ENCODE peak calls at places on chromosomes 5 and 9, in six cellular contexts. R is natural killer cell treated with Interleukin-12 subunit alpha and Interleukin-12 subunit beta and Interleukin-15 and Interleukin-18, amount 100 ng/mL, for 72 hours; B is lower leg skin; F is T-cell; Q is COR-L47; Y is bronchial epithelial cell. S is an unnamed sample.

GRCh38 chr5:43396762-43397304 is 15.4 kb downstream of the CCL28 start:
- DNase-seq in F (peak), B (peak), Y (peak), Q (no peak), R (peak), S (peak)

GRCh38 chr5:78268361-78268760 is 26.1 kb downstream of the AP3B1 start:
- DNase-seq in Q (no peak), R (no peak), Y (no peak), B (no peak), F (no peak), S (no peak)

GRCh38 chr9:37309136-37309535 is 113.4 kb upstream of the GRHPR start:
- DNase-seq in R (no peak), Q (peak), B (no peak), F (no peak), Y (no peak), S (no peak)

GRCh38 chr9:37239224-37239859 is 119.0 kb downstream of the ZCCHC7 start:
- DNase-seq in R (no peak), Y (no peak), F (no peak), Q (peak), B (no peak), S (no peak)

GRCh38 chr9:123329329-123329955 is 26.6 kb upstream of the CRB2 start:
- DNase-seq in R (no peak), Y (peak), F (no peak), Q (no peak), B (no peak), S (no peak)

GRCh38 chr5:2685651-2686050 is 65.8 kb downstream of the IRX2 start:
- DNase-seq in Q (no peak), R (no peak), B (no peak), F (no peak), Y (peak), S (no peak)

GRCh38 chr9:72203205-72203803 is 54.1 kb downstream of the GDA start:
- DNase-seq in Y (peak), Q (peak), R (no peak), B (no peak), F (no peak), S (no peak)

GRCh38 chr5:151492729-151493128 is 45.3 kb downstream of the SLC36A1 start:
- DNase-seq in Y (peak), F (no peak), B (no peak), Q (no peak), R (no peak), S (no peak)

GRCh38 chr5:991472-992267 is 16.9 kb upstream of the NKD2 start:
- DNase-seq in B (no peak), Y (no peak), R (no peak), F (no peak), Q (no peak), S (no peak)

GRCh38 chr5:91978221-91978882 is 595.2 kb upstream of the ARRDC3 start:
- DNase-seq in F (no peak), B (no peak), R (no peak), Y (no peak), Q (peak), S (no peak)

GRCh38 chr9:72509635-72510034 is 11.8 kb upstream of the TMC1 start:
- DNase-seq in F (no peak), Q (no peak), Y (peak), B (no peak), R (no peak), S (no peak)

GRCh38 chr5:68331202-68332108 is 115.9 kb downstream of the PIK3R1 start:
- DNase-seq in F (no peak), Q (no peak), R (no peak), B (no peak), Y (peak), S (no peak)

GRCh38 chr9:76704601-76705204 is 59.5 kb upstream of the PCA3 start:
- DNase-seq in R (no peak), F (no peak), Q (peak), Y (peak), B (no peak), S (no peak)

GRCh38 chr5:177370488-177371119 is 12.9 kb downstream of the RGS14 start:
- DNase-seq in Y (peak), Q (peak), R (peak), B (no peak), F (peak), S (peak)

GRCh38 chr5:17269201-17269600 is 51.8 kb downstream of the BASP1 start:
- DNase-seq in B (no peak), Q (no peak), R (no peak), Y (no peak), F (no peak), S (no peak)

GRCh38 chr9:99400184-99400731 is 178.2 kb downstream of the SEC61B start:
- DNase-seq in Q (no peak), F (no peak), Y (no peak), B (no peak), R (no peak), S (no peak)

GRCh38 chr9:93177676-93178075 is 6.3 kb upstream of the WNK2 start:
- DNase-seq in F (no peak), Y (no peak), Q (no peak), R (no peak), B (no peak), S (no peak)

GRCh38 chr5:159814810-159815585 is 101.3 kb upstream of the ADRA1B start:
- DNase-seq in B (no peak), F (no peak), R (no peak), Y (peak), Q (no peak), S (no peak)

S was measured in CD4-positive, alpha-beta T cell.